ENCODE peak calls at places on chromosomes 1 and 21, in seven cellular contexts. N is HCT116, I is SK-N-SH, R is K562, C is H1, X is HepG2, J is GM12878. W is an unnamed sample.

GRCh38 chr1:177171536-177172123 is 872 bp downstream of the BRINP2 start:
- DNase-seq in N (no peak), I (no peak), R (no peak), C (no peak), X (no peak), J (no peak), W (no peak)

GRCh38 chr1:10796029-10796944 is at the start of gene CASZ1:
- DNase-seq in N (peak; percentile 87), I (peak; percentile 99), R (peak; percentile 85), C (peak; percentile 47), X (peak; percentile 62), J (no peak), W (peak; percentile 66)

GRCh38 chr1:226990133-226990716 is 50.1 kb downstream of the COQ8A start:
- DNase-seq in N (no peak), I (no peak), R (no peak), C (no peak), X (peak; percentile 28), J (no peak), W (no peak)

GRCh38 chr1:15571266-15571665 is 13.6 kb downstream of the AGMAT start:
- DNase-seq in N (no peak), I (no peak), R (no peak), C (no peak), X (no peak), J (no peak), W (no peak)

GRCh38 chr1:154941332-154941995 is 4.9 kb upstream of the PMVK start:
- DNase-seq in N (no peak), I (peak; percentile 65), R (peak; percentile 34), C (no peak), X (peak; percentile 81), J (no peak), W (peak; percentile 28)

GRCh38 chr1:155128755-155129473 is 1.2 kb downstream of the EFNA1 start:
- DNase-seq in N (no peak), I (peak; percentile 64), R (no peak), C (no peak), X (peak; percentile 90), J (no peak), W (no peak)

GRCh38 chr1:66346057-66346795 is 187.7 kb upstream of the SGIP1 start:
- DNase-seq in N (no peak), I (no peak), R (no peak), C (no peak), X (no peak), J (no peak), W (no peak)

GRCh38 chr1:240285541-240285940 is 193.9 kb downstream of the FMN2 start:
- DNase-seq in N (no peak), I (no peak), R (no peak), C (no peak), X (no peak), J (no peak), W (no peak)

GRCh38 chr21:32256873-32257620 is 21.8 kb downstream of the MIS18A start:
- DNase-seq in N (no peak), I (peak; percentile 85), R (no peak), C (no peak), X (no peak), J (no peak), W (no peak)

GRCh38 chr21:44929242-44929798 is 8.6 kb upstream of the ITGB2 start:
- DNase-seq in N (no peak), I (no peak), R (no peak), C (no peak), X (no peak), J (no peak), W (no peak)

GRCh38 chr1:151547119-151547899 is 7.2 kb downstream of the TUFT1 start:
- DNase-seq in N (peak; percentile 35), I (no peak), R (no peak), C (no peak), X (peak; percentile 98), J (no peak), W (peak; percentile 91)

GRCh38 chr1:10682449-10683365 is 113.7 kb downstream of the CASZ1 start:
- DNase-seq in N (no peak), I (no peak), R (no peak), C (no peak), X (no peak), J (no peak), W (no peak)

GRCh38 chr1:36450270-36450918 is at the start of gene OSCP1:
- DNase-seq in N (peak; percentile 90), I (peak; percentile 100), R (no peak), C (peak; percentile 87), X (peak; percentile 79), J (peak; percentile 85), W (peak; percentile 98)
- TF ChIP-seq YY1 in N (peak; percentile 31), I (no peak), R (no peak), C (no peak), X (no peak), J (peak; percentile 46), W (no peak)

GRCh38 chr1:78516716-78517115 is 25.9 kb downstream of the PTGFR start:
- DNase-seq in N (no peak), I (no peak), R (no peak), C (no peak), X (no peak), J (no peak), W (no peak)

DNA sequence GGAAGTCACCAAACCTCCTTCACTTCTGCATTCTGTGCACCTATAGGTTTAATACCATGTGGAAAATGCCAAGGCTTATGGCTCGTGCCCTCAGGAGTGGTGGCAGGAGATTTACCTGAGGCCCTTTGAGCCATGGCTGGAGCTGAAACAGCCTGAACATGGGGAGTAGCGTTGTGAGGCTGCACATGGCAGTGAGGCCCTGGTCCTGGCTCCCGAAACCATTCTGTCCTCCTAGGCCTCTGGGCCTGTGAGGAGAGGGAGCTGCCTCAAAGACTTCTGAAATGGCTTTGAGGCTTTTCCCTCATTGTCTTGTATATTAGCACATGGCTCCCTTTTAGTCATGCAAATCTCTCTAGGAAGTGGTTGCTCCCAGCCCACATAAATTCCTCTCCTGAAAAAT is 20.6 kb downstream of the PTGFR start:
- DNase-seq in N (no peak), I (no peak), R (no peak), C (no peak), X (no peak), J (no peak), W (peak; percentile 67)
- TF ChIP-seq YY1 in N (no peak), I (no peak), R (no peak), C (no peak), X (no peak), J (no peak), W (no peak)

DNA sequence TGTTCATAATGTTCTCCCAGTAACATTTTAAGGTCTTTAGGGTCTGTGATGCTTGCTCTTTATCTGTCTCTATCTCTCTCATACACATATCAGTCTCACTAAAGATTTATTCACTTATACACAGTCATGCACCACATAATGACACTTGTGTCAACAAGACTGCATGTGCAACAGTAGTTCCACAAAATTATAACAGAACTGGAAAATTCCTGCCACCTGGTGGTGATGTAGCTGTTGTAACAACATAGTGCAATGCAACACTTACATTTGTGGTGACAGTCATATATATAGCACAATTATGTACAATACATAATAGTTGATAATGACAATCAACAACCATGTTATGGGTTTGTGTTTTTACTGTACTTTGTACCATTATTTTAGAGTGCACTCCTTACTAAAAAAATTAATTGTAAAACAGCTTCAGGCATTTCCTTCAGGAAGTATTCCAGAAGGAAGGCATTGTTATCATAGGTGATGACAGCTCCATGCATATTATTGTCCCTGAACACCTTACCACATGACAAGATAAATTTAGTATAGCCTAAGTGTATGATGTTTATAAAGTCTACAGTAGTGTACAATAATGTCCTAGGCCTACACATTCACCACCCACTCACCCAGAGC is 8.1 kb downstream of the TDRD5 start:
- DNase-seq in N (peak; percentile 44), I (no peak), R (peak; percentile 27), C (no peak), X (peak; percentile 48), J (no peak), W (no peak)
- TF ChIP-seq YY1 in N (no peak), I (no peak), R (no peak), C (no peak), X (no peak), J (no peak), W (no peak)

GRCh38 chr1:67937651-67938050 is 104.4 kb upstream of the GNG12 start:
- DNase-seq in N (no peak), I (no peak), R (no peak), C (no peak), X (no peak), J (no peak), W (no peak)

GRCh38 chr1:67939176-67939751 is 106.0 kb upstream of the GNG12 start:
- DNase-seq in N (no peak), I (peak; percentile 53), R (no peak), C (no peak), X (no peak), J (no peak), W (no peak)

GRCh38 chr1:67941746-67942145 is 108.5 kb upstream of the GNG12 start:
- DNase-seq in N (no peak), I (no peak), R (no peak), C (no peak), X (no peak), J (no peak), W (no peak)

GRCh38 chr1:67941155-67941554 is 107.9 kb upstream of the GNG12 start:
- DNase-seq in N (no peak), I (no peak), R (no peak), C (no peak), X (no peak), J (no peak), W (no peak)

DNA sequence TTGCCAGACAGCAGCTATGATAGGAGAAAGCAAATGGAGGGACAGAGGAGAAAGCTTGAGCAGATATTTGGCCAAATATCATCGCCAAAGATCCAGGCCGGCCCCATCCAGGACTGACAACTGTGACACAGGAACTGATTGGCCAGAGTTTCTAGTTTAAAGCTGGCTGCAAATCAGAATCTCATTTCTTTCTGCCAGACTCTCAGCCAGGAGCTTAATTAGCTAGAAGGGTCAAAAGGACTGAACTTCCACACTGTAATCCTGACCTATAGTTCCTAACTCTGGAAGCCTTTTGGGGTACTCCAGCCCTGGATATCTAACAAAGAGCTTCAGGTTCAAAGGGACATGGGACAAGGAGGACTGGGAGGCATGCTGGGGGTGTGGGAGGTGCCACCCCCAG is 106.7 kb upstream of the GNG12 start:
- DNase-seq in N (no peak), I (peak; percentile 32), R (no peak), C (no peak), X (no peak), J (no peak), W (no peak)
- TF ChIP-seq YY1 in N (no peak), I (no peak), R (no peak), C (no peak), X (no peak), J (no peak), W (no peak)

W was measured in NT2/D1.